ENCODE peak calls at places on chromosome 18, in six cellular contexts. P is right cardiac atrium, N is cardiac muscle cell, A is ovary, L is SK-N-SH, E is foreskin keratinocyte. K is an unnamed sample. For H3K4me1, the result is how much of the 10 kb centered on the place peaks cover.

GRCh38 chr18:596288-596881 is 403 bp upstream of the CLUL1 start:
- DNase-seq in P (no peak), N (peak), A (peak), L (peak), E (peak), K (no peak)

GRCh38 chr18:63779386-63779785 is 4.2 kb downstream of the SERPINB7 start:
- DNase-seq in P (no peak), N (no peak), A (no peak), L (no peak), E (peak), K (no peak)

GRCh38 chr18:45353530-45353929 is 261.7 kb upstream of the SLC14A2 start:
- DNase-seq in P (no peak), N (no peak), A (no peak), L (no peak), E (peak), K (no peak)

GRCh38 chr18:12946549-12947354 is 1.1 kb upstream of the SEH1L start:
- DNase-seq in P (peak), N (peak), A (peak), L (peak), E (peak), K (peak)

GRCh38 chr18:623760-624620 is 27.2 kb downstream of the CLUL1 start:
- DNase-seq in P (peak), N (peak), A (peak), L (peak), E (no peak), K (peak)

GRCh38 chr18:9726936-9727335 is 18.8 kb downstream of the RAB31 start:
- DNase-seq in P (no peak), N (no peak), A (no peak), L (no peak), E (no peak), K (no peak)

GRCh38 chr18:8368490-8369217 is 240.6 kb upstream of the RAB12 start:
- DNase-seq in P (no peak), N (no peak), A (no peak), L (no peak), E (no peak), K (no peak)

GRCh38 chr18:907880-908512 is 3.3 kb downstream of the ADCYAP1 start:
- DNase-seq in P (no peak), N (no peak), A (no peak), L (peak), E (no peak), K (no peak)

GRCh38 chr18:52588916-52589315 is 248.9 kb downstream of the DCC start:
- DNase-seq in P (no peak), N (no peak), A (no peak), L (no peak), E (no peak), K (no peak)

GRCh38 chr18:74895686-74896085 is 298.0 kb downstream of the ZNF407 start:
- DNase-seq in P (no peak), N (no peak), A (no peak), L (no peak), E (no peak), K (peak)

GRCh38 chr18:44599409-44599808 is 81.3 kb upstream of the SETBP1 start:
- DNase-seq in P (peak), N (no peak), A (no peak), L (no peak), E (no peak), K (peak)

GRCh38 chr18:57915241-57915640 is 112.1 kb upstream of the ATP8B1 start:
- DNase-seq in P (no peak), N (no peak), A (no peak), L (no peak), E (no peak), K (no peak)

GRCh38 chr18:2891526-2892431 is 45.0 kb downstream of the EMILIN2 start:
- DNase-seq in P (no peak), N (peak), A (no peak), L (no peak), E (no peak), K (no peak)

DNA sequence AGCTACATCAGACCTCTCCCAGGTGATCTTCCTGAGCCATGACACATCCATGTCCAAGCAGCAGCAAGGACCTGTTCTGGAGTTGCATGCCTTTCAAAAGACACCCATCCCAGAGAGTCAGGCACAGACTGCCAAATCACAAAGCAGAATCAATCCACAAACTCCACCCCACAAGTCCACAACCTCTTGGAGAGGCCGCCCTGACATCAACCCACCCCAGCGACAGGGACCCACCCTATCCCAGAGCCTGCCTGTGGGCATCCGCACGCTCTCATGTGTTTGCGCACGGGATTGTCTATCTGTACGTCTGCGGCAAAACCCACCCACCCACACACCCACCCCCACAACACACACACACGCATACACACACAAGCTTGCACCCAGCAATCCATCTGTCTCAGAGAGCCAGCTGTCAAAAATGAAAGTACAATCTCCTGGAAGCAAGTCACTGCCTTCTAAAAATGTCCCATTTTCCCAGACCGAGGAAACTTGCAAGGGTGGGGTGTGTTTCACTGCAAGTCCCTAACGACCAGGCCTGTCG is 11.9 kb downstream of the SMAD7 start:
- DNase-seq in P (no peak), N (no peak), A (no peak), L (no peak), E (no peak), K (no peak)
- H3K27ac ChIP-seq in P (peak), N (peak), A (peak), L (peak), E (no peak), K (peak)

GRCh38 chr18:77110400-77110799 is 22.2 kb downstream of the MBP start:
- DNase-seq in P (no peak), N (no peak), A (no peak), L (no peak), E (no peak), K (no peak)
- H3K4me1 ChIP-seq in P (under half), N (under half), A (under half), L (under half), E (under half), K (under half)

GRCh38 chr18:4640349-4641012 is 185.4 kb upstream of the DLGAP1 start:
- DNase-seq in P (no peak), N (no peak), A (no peak), L (no peak), E (no peak), K (no peak)
- H3K27ac ChIP-seq in P (no peak), N (no peak), A (no peak), L (no peak), E (no peak), K (no peak)

DNA sequence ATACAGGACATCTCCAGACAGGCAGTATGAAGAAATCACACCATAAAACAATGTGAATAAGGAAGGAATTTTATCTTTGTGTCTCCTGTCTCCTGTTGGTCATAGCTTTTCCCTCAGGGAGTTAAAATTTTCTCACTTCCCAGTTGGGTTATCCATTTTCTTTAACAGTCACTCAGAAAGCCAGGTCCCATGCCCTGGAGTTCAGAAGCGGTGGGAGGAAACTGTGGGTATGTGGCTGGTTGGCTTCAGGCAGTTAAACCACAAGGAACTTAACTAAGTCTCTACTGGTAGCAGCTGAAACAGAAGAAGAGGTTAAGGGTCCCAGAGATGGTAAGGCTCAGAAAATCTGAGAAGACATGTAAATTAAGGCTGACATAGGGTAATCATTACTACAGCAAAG is 6.5 kb upstream of the SMAD2 start:
- DNase-seq in P (no peak), N (no peak), A (no peak), L (no peak), E (no peak), K (no peak)
- H3K4me1 ChIP-seq in P (under half), N (under half), A (under half), L (under half), E (under half), K (under half)

GRCh38 chr18:68696937-68697336 is 18.0 kb downstream of the TMX3 start:
- DNase-seq in P (no peak), N (no peak), A (no peak), L (no peak), E (no peak), K (no peak)

GRCh38 chr18:68703326-68703725 is 11.6 kb downstream of the TMX3 start:
- DNase-seq in P (no peak), N (no peak), A (no peak), L (no peak), E (no peak), K (peak)

GRCh38 chr18:68694316-68694715 is 20.6 kb downstream of the TMX3 start:
- DNase-seq in P (no peak), N (no peak), A (no peak), L (no peak), E (no peak), K (no peak)

GRCh38 chr18:68701353-68701752 is 13.6 kb downstream of the TMX3 start:
- DNase-seq in P (no peak), N (no peak), A (no peak), L (no peak), E (no peak), K (no peak)

GRCh38 chr18:68699043-68699442 is 15.9 kb downstream of the TMX3 start:
- DNase-seq in P (no peak), N (no peak), A (no peak), L (no peak), E (no peak), K (peak)
- H3K27ac ChIP-seq in P (no peak), N (no peak), A (no peak), L (no peak), E (no peak), K (peak)

GRCh38 chr18:36680042-36680441 is 148.8 kb downstream of the TPGS2 start:
- DNase-seq in P (no peak), N (no peak), A (no peak), L (no peak), E (no peak), K (no peak)
- H3K4me1 ChIP-seq in P (under half), N (under half), A (under half), L (under half), E (under half), K (under half)

DNA sequence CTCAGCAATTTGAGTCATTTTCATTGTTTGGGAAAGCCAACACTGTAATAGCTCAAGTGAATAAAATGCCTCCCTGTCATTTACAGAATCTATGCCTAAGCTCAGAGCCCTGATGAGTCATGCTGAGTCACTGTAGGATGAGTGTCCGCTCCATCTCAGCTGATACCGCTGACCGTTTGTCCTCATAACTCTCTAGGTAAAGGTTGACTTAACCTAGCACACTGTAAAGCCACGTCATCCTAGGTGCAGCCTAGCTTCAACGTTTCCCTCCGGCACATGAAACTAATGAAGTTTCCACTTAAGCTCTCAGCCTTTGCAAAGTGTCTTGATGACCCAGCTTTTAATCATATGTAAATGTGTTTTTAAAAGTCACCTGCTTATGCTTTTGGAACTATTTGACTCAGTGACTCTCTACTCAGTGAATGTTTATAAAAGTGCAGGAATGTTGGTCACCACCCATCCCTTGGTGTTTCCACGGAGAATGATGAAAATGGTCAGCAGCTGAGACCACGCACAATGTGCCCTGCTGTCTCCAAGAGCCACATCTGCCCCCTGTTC is 154.0 kb downstream of the PMAIP1 start:
- DNase-seq in P (no peak), N (peak), A (no peak), L (no peak), E (peak), K (peak)
- H3K27ac ChIP-seq in P (no peak), N (no peak), A (no peak), L (no peak), E (peak), K (no peak)

DNA sequence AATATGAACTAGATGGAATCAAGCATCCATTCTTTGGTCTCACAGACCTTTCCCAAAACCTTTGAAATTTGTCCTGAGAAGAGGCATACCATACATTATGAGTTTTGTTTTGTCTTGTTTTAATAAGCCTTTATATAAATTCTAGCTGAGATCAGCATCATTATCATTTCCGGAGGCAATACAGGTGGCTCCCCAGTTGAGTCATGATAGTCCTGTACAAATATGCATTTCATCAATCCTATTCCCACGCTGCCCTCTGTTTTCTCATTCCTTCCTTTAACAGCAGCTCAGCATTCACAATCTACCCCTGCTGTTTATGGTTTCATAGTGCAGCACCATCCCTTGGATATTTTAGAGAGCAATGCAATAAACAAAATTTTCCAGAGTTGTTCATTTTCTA is 216.8 kb downstream of the TXNL1 start:
- DNase-seq in P (no peak), N (no peak), A (no peak), L (no peak), E (peak), K (no peak)
- H3K4me1 ChIP-seq in P (under half), N (under half), A (under half), L (under half), E (under half), K (under half)

DNA sequence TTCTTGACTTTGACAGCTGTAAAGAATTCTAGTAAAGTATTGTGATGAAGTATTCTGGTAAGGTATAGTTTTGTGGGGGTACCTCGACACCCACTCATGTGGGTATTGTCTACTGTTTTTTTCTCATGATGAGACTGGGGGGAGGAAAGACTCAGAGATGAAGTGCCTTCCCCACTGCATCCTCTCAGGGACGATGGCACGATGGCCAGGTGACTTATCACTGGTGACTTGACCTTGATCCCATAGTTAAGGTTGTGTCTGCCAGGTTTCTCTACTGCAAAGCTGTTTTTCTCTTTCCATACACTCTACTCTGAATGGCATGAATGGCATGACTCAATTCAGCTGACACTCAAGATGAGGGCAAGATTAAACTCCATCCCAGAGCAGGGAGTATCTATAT is 936 bp upstream of the CCDC68 start:
- DNase-seq in P (no peak), N (no peak), A (no peak), L (no peak), E (no peak), K (no peak)
- H3K27ac ChIP-seq in P (no peak), N (no peak), A (no peak), L (no peak), E (no peak), K (no peak)

K was measured in A673.